ENCODE peak calls at places on chromosomes 3 and 15, in nine cellular contexts. E is fibroblast of lung, T is transverse colon, U is astrocyte of the cerebellum, Z is WTC11, S is activated B cell treated with CpG ODN at 0.5 μM for 24 hours, D is B cell, H is upper lobe of right lung, I is glutamatergic neuron. J is an unnamed sample.

GRCh38 chr3:82000350-82000749 is 238.9 kb upstream of the GBE1 start:
- DNase-seq in H (no peak), I (no peak), Z (no peak), T (no peak), E (no peak), S (no peak), D (no peak), U (no peak), J (no peak)

GRCh38 chr3:146052791-146053310 is 108.1 kb downstream of the PLOD2 start:
- DNase-seq in U (no peak), S (no peak), I (no peak), Z (no peak), H (no peak), T (no peak), E (peak; percentile 20), D (no peak), J (no peak)

GRCh38 chr3:39260957-39261356 is 18.9 kb downstream of the CX3CR1 start:
- DNase-seq in S (no peak), I (no peak), Z (no peak), H (peak; percentile 86), U (peak; percentile 59), T (peak; percentile 54), E (peak; percentile 81), D (peak; percentile 60), J (no peak)

GRCh38 chr3:159749406-159749805 is 239.2 kb upstream of the IL12A start:
- DNase-seq in E (no peak), I (no peak), H (no peak), D (no peak), T (no peak), Z (no peak), U (no peak), S (no peak), J (no peak)

GRCh38 chr15:66588971-66589370 is 23.2 kb upstream of the LCTL start:
- DNase-seq in H (no peak), Z (peak; percentile 51), S (no peak), E (no peak), D (no peak), T (no peak), U (no peak), I (no peak), J (no peak)

GRCh38 chr3:173690542-173690941 is 293.0 kb downstream of the NLGN1 start:
- DNase-seq in E (peak; percentile 77), T (no peak), I (no peak), D (no peak), S (no peak), H (no peak), Z (no peak), U (peak; percentile 40), J (no peak)

GRCh38 chr3:56801151-56801596 is 575 bp downstream of the ARHGEF3 start:
- DNase-seq in H (no peak), U (no peak), D (no peak), E (no peak), S (no peak), Z (no peak), T (no peak), I (no peak), J (peak; percentile 4)

GRCh38 chr3:50554553-50554952 is 13.0 kb downstream of the C3orf18 start:
- DNase-seq in S (no peak), H (no peak), I (no peak), E (no peak), U (no peak), T (no peak), Z (no peak), D (no peak), J (no peak)

GRCh38 chr3:136984837-136985236 is 27.1 kb downstream of the IL20RB start:
- DNase-seq in S (no peak), T (peak; percentile 76), I (no peak), E (peak; percentile 56), D (no peak), Z (no peak), H (no peak), U (no peak), J (no peak)

GRCh38 chr3:171013822-171014748 is 12.4 kb downstream of the SLC2A2 start:
- DNase-seq in S (no peak), D (no peak), I (no peak), Z (no peak), E (no peak), U (no peak), T (no peak), H (no peak), J (no peak)

GRCh38 chr15:40106203-40107161 is 2.2 kb downstream of the BMF start:
- DNase-seq in Z (peak; percentile 82), E (no peak), I (no peak), S (peak; percentile 54), U (no peak), T (peak; percentile 85), D (peak; percentile 71), H (peak; percentile 87), J (no peak)

GRCh38 chr3:29465836-29466235 is 185.0 kb downstream of the RBMS3 start:
- DNase-seq in E (peak; percentile 78), Z (no peak), U (peak; percentile 86), S (no peak), H (no peak), I (no peak), D (no peak), T (no peak), J (no peak)

GRCh38 chr3:100073555-100074307 is 40.6 kb downstream of the FILIP1L start:
- DNase-seq in E (peak; percentile 91), T (peak; percentile 26), Z (peak; percentile 28), U (peak; percentile 54), H (no peak), S (no peak), I (peak; percentile 59), D (peak; percentile 56), J (peak; percentile 5)

GRCh38 chr3:11538581-11538980 is 105.1 kb downstream of the VGLL4 start:
- DNase-seq in Z (no peak), D (no peak), I (no peak), S (no peak), U (no peak), H (no peak), T (no peak), E (no peak), J (no peak)

GRCh38 chr15:98967916-98968315 is 39.7 kb downstream of the PGPEP1L start:
- DNase-seq in T (no peak), E (no peak), I (no peak), D (no peak), H (no peak), S (no peak), U (no peak), Z (no peak), J (no peak)

GRCh38 chr15:38531509-38531908 is 33.1 kb downstream of the RASGRP1 start:
- DNase-seq in S (no peak), Z (no peak), U (no peak), E (peak; percentile 78), H (no peak), I (no peak), D (no peak), T (no peak), J (no peak)

GRCh38 chr15:68642491-68642845 is 63.7 kb downstream of the CORO2B start:
- DNase-seq in E (no peak), D (no peak), Z (no peak), I (no peak), S (no peak), U (no peak), H (peak; percentile 47), T (no peak), J (no peak)
- TF ChIP-seq CTCF in E (no peak), D (no peak), Z (no peak), I (no peak), S (no peak), U (no peak), H (no peak), T (no peak), J (no peak)

DNA sequence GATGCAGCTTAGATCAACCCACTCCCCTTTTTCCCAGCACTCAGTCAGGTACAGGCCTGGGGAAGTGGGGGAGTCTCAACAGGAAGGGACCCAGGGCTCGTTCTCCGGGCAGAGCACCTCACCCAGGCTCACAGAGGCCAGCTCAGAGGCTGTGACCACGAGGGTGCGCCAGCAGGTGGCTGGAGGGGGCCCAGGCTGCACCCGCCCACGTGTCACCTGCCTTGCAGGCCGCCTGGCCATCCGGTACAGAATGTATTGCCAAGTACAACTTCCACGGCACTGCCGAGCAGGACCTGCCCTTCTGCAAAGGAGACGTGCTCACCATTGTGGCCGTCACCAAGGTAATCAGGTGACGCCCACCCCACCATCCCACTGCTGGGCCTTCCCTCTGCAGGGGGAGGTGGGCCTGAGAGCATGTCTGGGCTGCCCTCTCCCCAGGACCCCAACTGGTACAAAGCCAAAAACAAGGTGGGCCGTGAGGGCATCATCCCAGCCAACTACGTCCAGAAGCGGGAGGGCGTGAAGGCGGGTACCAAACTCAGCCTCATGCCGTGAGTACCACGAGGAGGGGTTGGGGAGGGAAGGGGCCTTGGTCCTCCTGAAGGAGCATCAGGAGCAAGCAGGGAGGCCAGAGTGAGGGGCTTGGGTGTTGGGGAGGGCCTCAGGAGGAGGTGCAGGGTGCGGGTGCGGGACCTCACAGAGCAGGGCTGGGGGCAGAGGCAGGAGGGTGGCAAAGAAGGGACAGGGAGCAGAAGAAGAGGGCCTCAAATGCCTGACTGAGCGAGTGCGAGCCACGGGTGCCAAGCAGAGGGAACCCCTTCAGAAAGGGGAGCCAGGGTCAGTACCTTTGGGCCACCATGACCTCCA is 14.0 kb upstream of the LMAN1L start:
- DNase-seq in I (no peak), Z (no peak), S (no peak), D (no peak), H (no peak), T (peak; percentile 81), E (no peak), U (no peak), J (no peak)
- TF ChIP-seq CTCF in I (no peak), Z (no peak), S (no peak), D (no peak), H (no peak), T (no peak), E (no peak), U (no peak), J (no peak)

GRCh38 chr3:143596957-143597642 is 251.2 kb downstream of the SLC9A9 start:
- DNase-seq in I (no peak), D (no peak), S (no peak), T (peak; percentile 16), H (no peak), Z (peak; percentile 14), U (no peak), E (no peak), J (peak; percentile 6)
- TF ChIP-seq CTCF in I (no peak), D (no peak), S (no peak), T (no peak), H (no peak), Z (no peak), U (no peak), E (no peak), J (no peak)

GRCh38 chr15:53843869-53844569 is 84.6 kb upstream of the WDR72 start:
- DNase-seq in S (no peak), E (no peak), U (no peak), Z (no peak), T (no peak), H (no peak), I (no peak), D (no peak), J (no peak)

GRCh38 chr15:53843166-53843565 is 83.7 kb upstream of the WDR72 start:
- DNase-seq in D (no peak), T (no peak), Z (no peak), U (no peak), H (no peak), S (no peak), I (no peak), E (no peak), J (no peak)

GRCh38 chr15:53851110-53851833 is 91.8 kb upstream of the WDR72 start:
- DNase-seq in D (no peak), I (no peak), E (no peak), T (peak; percentile 8), S (no peak), H (no peak), U (no peak), Z (no peak), J (no peak)

GRCh38 chr15:53844634-53845033 is 85.2 kb upstream of the WDR72 start:
- DNase-seq in T (no peak), U (no peak), E (no peak), Z (no peak), S (no peak), I (no peak), D (no peak), H (no peak), J (no peak)

GRCh38 chr15:53847745-53848144 is 88.3 kb upstream of the WDR72 start:
- DNase-seq in D (no peak), E (no peak), I (no peak), T (no peak), Z (no peak), U (no peak), S (no peak), H (no peak), J (no peak)
- TF ChIP-seq CTCF in D (no peak), E (no peak), I (no peak), T (no peak), Z (no peak), U (no peak), S (no peak), H (no peak), J (no peak)

J was measured in neural crest cell.